ENCODE peak calls at places on chromosomes 6 and 20, in eight cellular contexts. N is stomach, L is PC-3, C is heart left ventricle, E is mucosa of descending colon, Z is RWPE2, J is cardiac muscle cell, O is transverse colon. Q is an unnamed sample. For H3K36me3, the result is how much of the 10 kb centered on the place peaks cover.

GRCh38 chr20:16296933-16297332 is 276.3 kb downstream of the KIF16B start:
- DNase-seq in J (no peak), E (no peak), L (no peak), Z (no peak), N (no peak), C (no peak), O (no peak), Q (no peak)

GRCh38 chr6:51266569-51266968 is 447.9 kb downstream of the TFAP2B start:
- DNase-seq in O (no peak), E (no peak), N (no peak), L (no peak), C (no peak), Z (no peak), J (no peak), Q (no peak)

GRCh38 chr6:141309295-141309694 is 823.4 kb upstream of the GJE1 start:
- DNase-seq in L (peak), N (no peak), Z (no peak), E (no peak), O (no peak), J (no peak), C (no peak), Q (no peak)

GRCh38 chr6:141561154-141561553 is 571.6 kb upstream of the GJE1 start:
- DNase-seq in C (no peak), O (no peak), Z (no peak), E (no peak), J (no peak), N (no peak), L (peak), Q (no peak)

GRCh38 chr20:35039146-35039545 is 53.5 kb downstream of the TRPC4AP start:
- DNase-seq in Z (no peak), O (peak), L (peak), C (no peak), N (peak), J (peak), E (no peak), Q (peak)

GRCh38 chr6:170268216-170269129 is 22.4 kb downstream of the DLL1 start:
- DNase-seq in O (no peak), L (no peak), E (peak), Z (peak), C (no peak), N (no peak), J (no peak), Q (no peak)

GRCh38 chr6:44486002-44486421 is 98.5 kb downstream of the CDC5L start:
- DNase-seq in Z (no peak), C (no peak), J (no peak), E (no peak), L (no peak), O (no peak), N (no peak), Q (no peak)

GRCh38 chr6:15901141-15902115 is 227.5 kb upstream of the MYLIP start:
- DNase-seq in O (peak), N (no peak), J (no peak), L (no peak), Z (no peak), C (no peak), E (no peak), Q (no peak)

GRCh38 chr20:50569864-50570836 is 60.0 kb downstream of the PTPN1 start:
- DNase-seq in C (no peak), Z (peak), O (no peak), J (no peak), L (peak), E (no peak), N (no peak), Q (no peak)

GRCh38 chr20:39619386-39619785 is 657.2 kb downstream of the DHX35 start:
- DNase-seq in E (no peak), N (no peak), Z (no peak), L (no peak), J (peak), O (no peak), C (no peak), Q (no peak)

GRCh38 chr20:2558581-2559301 is 22.4 kb downstream of the TMC2 start:
- DNase-seq in Z (no peak), J (no peak), E (no peak), O (no peak), N (no peak), L (no peak), C (no peak), Q (no peak)

GRCh38 chr6:150256618-150257272 is 112.1 kb upstream of the IYD start:
- DNase-seq in C (no peak), J (no peak), O (no peak), L (peak), N (no peak), Z (no peak), E (no peak), Q (peak)

GRCh38 chr20:9794831-9795230 is 44.0 kb downstream of the PAK5 start:
- DNase-seq in E (no peak), N (no peak), Z (no peak), J (no peak), L (no peak), C (no peak), O (no peak), Q (no peak)

GRCh38 chr6:26351544-26351953 is 13.4 kb upstream of the BTN3A2 start:
- DNase-seq in Z (peak), O (no peak), L (peak), E (no peak), C (no peak), N (no peak), J (no peak), Q (peak)

GRCh38 chr20:11849976-11850670 is 67.6 kb upstream of the BTBD3 start:
- DNase-seq in N (no peak), Z (peak), O (no peak), C (no peak), L (peak), E (no peak), J (no peak), Q (no peak)

GRCh38 chr6:142846459-142846831 is 98.5 kb downstream of the HIVEP2 start:
- DNase-seq in J (no peak), N (no peak), O (no peak), L (peak), C (no peak), Z (no peak), E (no peak), Q (no peak)

GRCh38 chr6:17706580-17707370 is at the start of gene NUP153:
- DNase-seq in E (peak), O (peak), J (peak), C (peak), Z (peak), N (peak), L (peak), Q (peak)

GRCh38 chr6:144150673-144151009 is 324 bp downstream of the STX11 start:
- DNase-seq in N (no peak), J (peak), O (peak), Z (no peak), C (no peak), L (peak), E (peak), Q (no peak)

GRCh38 chr6:118843685-118844390 is 50.1 kb upstream of the ASF1A start:
- DNase-seq in N (no peak), C (no peak), O (no peak), L (no peak), Z (no peak), E (no peak), J (no peak), Q (no peak)

GRCh38 chr6:161104966-161105365 is 113.4 kb downstream of the MAP3K4 start:
- DNase-seq in J (no peak), Z (no peak), C (no peak), N (no peak), E (no peak), O (no peak), L (peak), Q (no peak)

GRCh38 chr20:10673831-10674683 is at the start of gene JAG1:
- DNase-seq in L (peak), E (peak), C (peak), J (peak), O (peak), N (peak), Z (peak), Q (peak)

GRCh38 chr6:130417951-130418350 is 52.1 kb downstream of the TMEM200A start:
- DNase-seq in L (peak), Z (no peak), O (no peak), J (no peak), E (no peak), C (no peak), N (no peak), Q (no peak)

GRCh38 chr6:50966532-50966931 is 147.9 kb downstream of the TFAP2B start:
- DNase-seq in N (no peak), L (no peak), E (no peak), Z (no peak), C (no peak), J (no peak), O (no peak), Q (no peak)

GRCh38 chr20:60787264-60787663 is 464.8 kb upstream of the CDH4 start:
- DNase-seq in E (no peak), L (no peak), J (no peak), Z (no peak), C (no peak), O (no peak), N (no peak), Q (no peak)

GRCh38 chr20:9241721-9242427 is 173.0 kb downstream of the PLCB4 start:
- DNase-seq in E (no peak), J (no peak), O (peak), L (peak), N (no peak), Z (no peak), C (no peak), Q (no peak)

GRCh38 chr6:170147832-170148708 is 142.8 kb downstream of the DLL1 start:
- DNase-seq in N (no peak), O (peak), E (no peak), C (no peak), L (no peak), Z (no peak), J (no peak), Q (no peak)

GRCh38 chr6:121093928-121094327 is 240.4 kb downstream of the TBC1D32 start:
- DNase-seq in J (no peak), C (no peak), N (no peak), L (no peak), E (no peak), Z (no peak), O (no peak), Q (no peak)

GRCh38 chr20:13296070-13296469 is 75.0 kb downstream of the ISM1 start:
- DNase-seq in N (no peak), L (no peak), O (no peak), Z (no peak), E (no peak), J (no peak), C (no peak), Q (no peak)

GRCh38 chr6:52351879-52352238 is 10.1 kb upstream of the PAQR8 start:
- DNase-seq in C (no peak), O (no peak), N (no peak), J (no peak), L (no peak), E (no peak), Z (no peak), Q (no peak)

DNA sequence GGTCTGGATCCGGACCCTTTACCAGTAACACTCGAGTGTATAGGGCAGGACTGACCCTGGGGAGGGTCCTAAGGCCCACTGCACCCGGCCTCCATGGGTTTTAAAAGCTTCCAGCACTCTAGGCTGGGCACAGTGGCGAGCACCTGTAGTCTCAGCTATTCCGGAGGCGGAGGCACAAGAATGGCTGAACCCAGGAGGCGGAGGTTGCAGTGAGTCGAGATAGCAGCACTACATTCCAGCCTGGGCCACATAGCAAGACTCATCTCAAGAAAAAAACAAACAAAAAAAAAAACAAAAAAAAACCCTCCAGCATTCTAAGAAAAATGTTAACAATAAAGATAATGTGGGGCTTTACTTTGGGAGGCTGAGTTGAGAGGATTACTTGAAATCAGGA is 114.1 kb upstream of the SHLD1 start:
- DNase-seq in N (no peak), J (no peak), O (no peak), E (no peak), L (no peak), Z (no peak), C (no peak), Q (no peak)
- TF ChIP-seq CTCF in N (no peak), J (no peak), O (no peak), E (no peak), L (no peak), Z (no peak), C (no peak), Q (no peak)

GRCh38 chr6:1384549-1385128 is 4.7 kb upstream of the FOXF2 start:
- DNase-seq in L (no peak), C (no peak), N (no peak), Z (no peak), O (no peak), J (no peak), E (no peak), Q (no peak)

GRCh38 chr6:1382883-1383728 is 6.3 kb upstream of the FOXF2 start:
- DNase-seq in N (no peak), J (no peak), O (no peak), C (no peak), E (no peak), Z (no peak), L (no peak), Q (no peak)

GRCh38 chr6:1385129-1386042 is 4.0 kb upstream of the FOXF2 start:
- DNase-seq in Z (no peak), C (no peak), N (no peak), L (no peak), J (no peak), E (no peak), O (no peak), Q (no peak)

GRCh38 chr6:1382331-1382882 is 7.0 kb upstream of the FOXF2 start:
- DNase-seq in Z (no peak), N (no peak), E (no peak), O (no peak), C (no peak), L (no peak), J (no peak), Q (no peak)

DNA sequence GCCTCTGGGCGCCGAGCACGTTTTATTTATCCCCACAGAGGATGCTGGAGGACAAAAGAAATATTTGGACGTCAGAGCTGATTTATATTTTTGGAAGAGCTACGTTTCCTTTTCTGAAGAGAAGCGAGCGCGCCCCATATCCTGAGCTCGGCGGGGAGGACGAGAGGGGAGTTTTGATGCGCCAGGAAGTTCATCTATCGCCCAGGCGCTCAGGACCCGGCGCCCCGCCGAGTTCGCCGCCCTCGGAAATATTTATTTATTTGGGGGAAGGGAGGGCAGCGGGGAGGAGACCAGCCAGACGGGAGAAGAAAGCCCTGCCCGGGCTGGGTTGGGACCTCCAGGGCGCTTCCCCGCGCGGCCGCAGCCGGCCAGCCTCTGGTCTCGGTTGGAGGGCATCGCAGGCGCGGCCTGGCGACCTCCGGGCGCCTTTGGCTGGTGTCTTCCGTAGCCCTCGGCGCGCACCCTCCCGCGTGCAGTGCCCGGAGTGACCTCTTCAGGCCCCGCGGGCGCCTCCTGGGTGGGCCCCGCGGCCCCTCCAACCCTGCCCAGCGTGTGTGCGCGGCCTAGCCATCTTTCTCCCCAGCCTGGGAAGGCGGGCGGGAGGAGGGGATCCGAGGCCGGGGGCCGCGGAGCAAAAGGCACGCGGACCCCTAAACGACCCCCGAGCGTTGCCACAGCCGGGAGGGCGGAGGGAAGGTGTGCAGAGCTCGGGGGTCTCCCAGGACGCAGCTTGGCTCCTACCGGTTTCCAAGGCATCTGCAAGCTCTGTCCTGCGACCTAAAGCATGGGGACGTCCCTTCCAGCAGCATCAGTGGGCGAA is 5.4 kb upstream of the FOXF2 start:
- DNase-seq in L (no peak), O (no peak), J (no peak), N (no peak), C (no peak), E (no peak), Z (no peak), Q (no peak)
- H3K4me3 ChIP-seq in L (no peak), O (no peak), J (no peak), N (peak), C (peak), E (no peak), Z (no peak), Q (no peak)

DNA sequence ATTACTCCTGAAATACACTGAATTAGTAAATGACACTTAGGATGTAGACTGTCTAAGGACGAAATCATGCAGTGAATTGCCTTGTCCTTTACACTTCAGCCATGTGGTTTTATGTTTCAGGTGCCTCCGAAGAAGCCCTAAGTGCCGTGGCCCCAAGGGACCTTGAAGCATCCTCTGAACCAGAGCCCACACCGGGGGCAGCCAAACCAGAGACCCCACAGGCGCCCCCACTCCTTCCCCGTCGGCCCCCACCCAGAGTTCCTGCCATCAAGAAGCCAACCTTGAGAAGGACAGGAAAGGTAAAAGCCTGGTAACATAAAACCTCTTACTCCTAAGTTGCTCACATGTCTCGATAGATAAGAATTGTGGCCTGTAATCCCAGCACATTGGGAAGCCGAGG is 75.3 kb downstream of the SERAC1 start:
- DNase-seq in N (no peak), J (no peak), Z (no peak), C (no peak), E (no peak), L (no peak), O (no peak), Q (no peak)
- H3K36me3 ChIP-seq in N (half or more), J (under half), Z (under half), C (under half), E (under half), L (under half), O (under half), Q (under half)

GRCh38 chr6:158026054-158026900 is 44.6 kb downstream of the SYNJ2 start:
- DNase-seq in N (peak), L (peak), E (peak), J (peak), Z (no peak), O (peak), C (peak), Q (peak)
- TF ChIP-seq CTCF in N (peak), L (no peak), E (peak), J (peak), Z (no peak), O (peak), C (peak), Q (peak)

DNA sequence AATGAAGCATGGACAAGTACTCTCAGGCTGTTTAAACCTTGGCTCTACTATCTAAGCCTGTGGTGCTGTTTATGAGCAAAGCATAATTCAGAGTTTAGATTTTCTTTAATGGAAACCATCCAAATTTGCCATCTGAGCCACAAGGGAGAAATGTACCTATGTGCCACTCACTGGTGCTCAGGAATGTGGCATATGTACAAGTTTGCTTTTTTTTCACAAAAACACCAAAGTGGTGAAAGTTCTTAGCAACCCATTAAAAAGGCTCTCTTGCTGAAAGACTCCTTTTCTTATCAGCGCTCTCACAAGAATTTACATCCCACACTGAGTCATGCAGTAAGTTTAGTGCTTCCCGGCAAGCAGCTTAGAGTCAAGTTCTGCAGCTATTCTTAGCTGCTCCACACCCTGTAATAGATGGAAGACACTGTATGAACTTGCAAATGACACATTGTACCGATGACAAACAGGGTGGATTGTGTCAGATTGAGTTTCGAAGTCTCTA is 57.3 kb upstream of the MLIP start:
- DNase-seq in O (peak), Z (peak), E (no peak), N (no peak), L (peak), J (peak), C (no peak), Q (peak)
- H3K4me3 ChIP-seq in O (no peak), Z (no peak), E (no peak), N (no peak), L (no peak), J (no peak), C (no peak), Q (no peak)

GRCh38 chr6:31132806-31133205 is 6.1 kb downstream of the PSORS1C2 start:
- DNase-seq in L (no peak), C (no peak), O (no peak), Z (no peak), J (no peak), N (no peak), E (no peak), Q (no peak)
- H3K36me3 ChIP-seq in L (under half), C (under half), O (under half), Z (under half), J (under half), N (under half), E (under half), Q (under half)

GRCh38 chr6:33587529-33588215 is 7.6 kb upstream of the BAK1 start:
- DNase-seq in Z (no peak), N (no peak), J (no peak), C (no peak), L (no peak), E (no peak), O (no peak), Q (no peak)
- TF ChIP-seq CTCF in Z (no peak), N (no peak), J (no peak), C (no peak), L (no peak), E (no peak), O (no peak), Q (no peak)

DNA sequence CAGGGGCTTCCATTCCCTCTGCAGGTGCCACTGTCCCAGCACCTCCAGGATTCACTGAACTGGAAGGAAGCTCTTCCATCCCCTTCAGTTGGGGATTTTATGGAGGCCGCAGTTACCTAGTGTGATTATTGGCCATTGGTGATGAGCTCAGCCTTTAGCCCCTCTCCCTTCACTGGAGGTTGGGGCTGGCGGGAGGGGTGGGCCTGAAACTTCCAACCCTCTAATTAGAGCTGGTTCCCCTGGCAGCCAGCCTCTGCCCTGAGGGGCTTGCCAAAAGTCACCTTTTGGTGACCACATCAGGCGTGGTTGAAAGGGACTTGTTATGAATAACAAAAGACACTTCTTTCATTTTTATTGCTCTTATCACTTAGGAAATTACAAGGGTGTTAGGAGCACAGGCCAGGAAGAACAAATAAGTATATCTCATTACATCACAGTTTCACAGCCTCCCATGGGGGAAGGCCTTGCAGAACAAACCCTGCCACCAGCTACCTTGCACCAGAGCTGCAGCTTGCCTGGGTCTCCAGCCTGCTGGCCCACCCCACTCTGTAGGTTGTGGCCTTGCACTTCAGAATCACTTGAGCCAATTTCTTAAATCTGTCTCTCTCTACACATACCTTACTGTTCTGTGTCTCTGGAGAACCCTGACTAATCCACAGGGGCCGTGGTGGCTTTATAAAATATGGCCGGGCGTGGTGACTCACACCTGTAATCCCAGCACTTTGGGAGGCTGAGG is 5.0 kb downstream of the PYGB start:
- DNase-seq in J (no peak), O (peak), E (no peak), C (no peak), L (peak), Z (no peak), N (no peak), Q (no peak)
- H3K4me3 ChIP-seq in J (no peak), O (no peak), E (no peak), C (no peak), L (no peak), Z (no peak), N (no peak), Q (no peak)

GRCh38 chr6:138468320-138469015 is 30.8 kb downstream of the NHSL1 start:
- DNase-seq in L (peak), N (no peak), O (no peak), Z (no peak), J (no peak), C (no peak), E (no peak), Q (no peak)
- H3K36me3 ChIP-seq in L (under half), N (under half), O (under half), Z (under half), J (under half), C (under half), E (under half), Q (under half)

GRCh38 chr6:35173068-35174042 is 32.2 kb upstream of the TCP11 start:
- DNase-seq in Z (no peak), E (no peak), C (no peak), J (no peak), N (no peak), O (no peak), L (peak), Q (no peak)
- TF ChIP-seq CTCF in Z (no peak), E (no peak), C (no peak), J (no peak), N (no peak), O (no peak), L (peak), Q (no peak)

Q was measured in kidney epithelial cell.